ENCODE peak calls at places on chromosomes 12 and 14, in four cellular contexts. V is T-cell; P is activated naive CD8-positive, alpha-beta T cell treated with anti-CD3 and anti-CD28 coated beads, Interleukin-2, amount 50 U/mL, for 24 hours; X is hepatocyte. K is an unnamed sample.

GRCh38 chr12:13099910-13100609 is 3.4 kb downstream of the GSG1 start:
- DNase-seq in V (no peak), P (no peak), X (no peak), K (no peak)

GRCh38 chr12:20367731-20368652 is at the start of gene PDE3A:
- DNase-seq in V (no peak), P (no peak), X (peak; percentile 82), K (no peak)

GRCh38 chr12:48002773-48003218 is 1.5 kb downstream of the COL2A1 start:
- DNase-seq in V (no peak), P (no peak), X (peak; percentile 75), K (no peak)

GRCh38 chr12:101634724-101635123 is 40.0 kb downstream of the MYBPC1 start:
- DNase-seq in V (no peak), P (no peak), X (no peak), K (no peak)

GRCh38 chr12:6534914-6535696 is 788 bp downstream of the GAPDH start:
- DNase-seq in V (peak; percentile 46), P (peak; percentile 74), X (peak; percentile 80), K (peak; percentile 22)

GRCh38 chr14:71371711-71372396 is 464.6 kb downstream of the PCNX1 start:
- DNase-seq in V (no peak), P (no peak), X (peak; percentile 15), K (no peak)

GRCh38 chr14:69424139-69424923 is 25.8 kb downstream of the SLC39A9 start:
- DNase-seq in V (no peak), P (no peak), X (no peak), K (peak; percentile 67)

GRCh38 chr12:24078318-24078765 is 128.9 kb upstream of the SOX5 start:
- DNase-seq in V (no peak), P (no peak), X (peak; percentile 57), K (peak; percentile 96)

GRCh38 chr14:53542692-53543091 is 389.6 kb upstream of the DDHD1 start:
- DNase-seq in V (no peak), P (no peak), X (peak; percentile 40), K (peak; percentile 44)

GRCh38 chr12:12081836-12082497 is 11.2 kb downstream of the BCL2L14 start:
- DNase-seq in V (no peak), P (no peak), X (peak; percentile 31), K (peak; percentile 70)

GRCh38 chr12:27015730-27016076 is 1.5 kb upstream of the TM7SF3 start:
- DNase-seq in V (no peak), P (no peak), X (peak; percentile 21), K (no peak)

GRCh38 chr14:23154876-23155587 is 28.4 kb downstream of the SLC7A8 start:
- DNase-seq in V (no peak), P (no peak), X (peak; percentile 87), K (no peak)

GRCh38 chr12:119308743-119309456 is 25.6 kb upstream of the CCDC60 start:
- DNase-seq in V (no peak), P (no peak), X (no peak), K (no peak)

GRCh38 chr12:22409071-22409951 is 74.8 kb upstream of the ST8SIA1 start:
- DNase-seq in V (peak; percentile 46), P (peak; percentile 13), X (peak; percentile 6), K (no peak)